ENCODE peak calls at places on chromosomes 3 and 15, in four cellular contexts. P is tibial artery, X is transverse colon, R is OCI-LY7. N is an unnamed sample.

GRCh38 chr3:194138732-194139084 is 2.8 kb downstream of the HES1 start:
- DNase-seq in P (no peak), X (no peak), R (no peak), N (no peak)

GRCh38 chr3:42071720-42072582 is 19.2 kb upstream of the TRAK1 start:
- DNase-seq in P (peak; percentile 92), X (peak; percentile 75), R (peak; percentile 80), N (peak; percentile 84)

GRCh38 chr3:11600501-11601282 is 43.0 kb downstream of the VGLL4 start:
- DNase-seq in P (peak; percentile 91), X (peak; percentile 65), R (peak; percentile 19), N (no peak)

GRCh38 chr15:101167366-101167790 is 84.5 kb downstream of the CHSY1 start:
- DNase-seq in P (no peak), X (no peak), R (no peak), N (no peak)

GRCh38 chr3:94423566-94423965 is 360.7 kb downstream of the NSUN3 start:
- DNase-seq in P (no peak), X (no peak), R (no peak), N (no peak)

GRCh38 chr3:150183619-150184425 is 213.1 kb upstream of the PFN2 start:
- DNase-seq in P (peak; percentile 80), X (peak; percentile 53), R (peak; percentile 36), N (peak; percentile 83)

GRCh38 chr3:126266291-126266840 is 86.0 kb upstream of the ALDH1L1 start:
- DNase-seq in P (peak; percentile 98), X (peak; percentile 34), R (no peak), N (no peak)

GRCh38 chr3:122102191-122102935 is 47.2 kb downstream of the CD86 start:
- DNase-seq in P (no peak), X (no peak), R (no peak), N (peak; percentile 89)

GRCh38 chr3:119420196-119420595 is 43.2 kb downstream of the TMEM39A start:
- DNase-seq in P (no peak), X (no peak), R (no peak), N (no peak)

GRCh38 chr3:106212658-106213222 is 343.9 kb upstream of the CBLB start:
- DNase-seq in P (no peak), X (no peak), R (no peak), N (no peak)

GRCh38 chr3:129022114-129022994 is 21.2 kb downstream of the EFCC1 start:
- DNase-seq in P (peak; percentile 53), X (peak; percentile 67), R (no peak), N (no peak)

GRCh38 chr3:177753498-177754155 is 556.3 kb upstream of the TBL1XR1 start:
- DNase-seq in P (no peak), X (peak; percentile 10), R (no peak), N (no peak)

GRCh38 chr3:151879037-151879436 is 5.6 kb downstream of the SUCNR1 start:
- DNase-seq in P (no peak), X (no peak), R (no peak), N (no peak)

GRCh38 chr15:63752075-63752684 is 81.6 kb downstream of the HERC1 start:
- DNase-seq in P (no peak), X (peak; percentile 25), R (peak; percentile 73), N (peak; percentile 73)

GRCh38 chr3:156705761-156706631 is 31.6 kb downstream of the TIPARP start:
- DNase-seq in P (no peak), X (no peak), R (no peak), N (peak; percentile 25)

GRCh38 chr15:88394553-88395159 is 72.5 kb downstream of the MRPL46 start:
- DNase-seq in P (no peak), X (no peak), R (no peak), N (no peak)

GRCh38 chr3:67832807-67833206 is 178.4 kb upstream of the SUCLG2 start:
- DNase-seq in P (no peak), X (no peak), R (no peak), N (no peak)

GRCh38 chr3:59074764-59075163 is 24.9 kb upstream of the CFAP20DC start:
- DNase-seq in P (no peak), X (no peak), R (no peak), N (no peak)

GRCh38 chr3:24598691-24599090 is 104.0 kb upstream of the THRB start:
- DNase-seq in P (no peak), X (no peak), R (no peak), N (no peak)
- H3K4me3 ChIP-seq in P (no peak overlapping the region), X (no peak overlapping the region), R (no peak overlapping the region), N (no peak overlapping the region)

GRCh38 chr15:28099555-28100140 is 533 bp upstream of the OCA2 start:
- DNase-seq in P (peak; percentile 85), X (no peak), R (no peak), N (no peak)
- H3K4me3 ChIP-seq in P (peak overlapping the region; percentile 52), X (no peak overlapping the region), R (no peak overlapping the region), N (no peak overlapping the region)

GRCh38 chr3:136659253-136659652 is 92.9 kb downstream of the STAG1 start:
- DNase-seq in P (no peak), X (no peak), R (peak; percentile 12), N (peak; percentile 15)
- H3K4me3 ChIP-seq in P (no peak overlapping the region), X (no peak overlapping the region), R (no peak overlapping the region), N (no peak overlapping the region)

GRCh38 chr15:90870354-90871096 is 2.1 kb downstream of the FURIN start:
- DNase-seq in P (no peak), X (no peak), R (peak; percentile 34), N (peak; percentile 40)

GRCh38 chr15:90869140-90869541 is 753 bp downstream of the FURIN start:
- DNase-seq in P (no peak), X (no peak), R (no peak), N (no peak)

GRCh38 chr15:90871097-90871715 is 2.8 kb downstream of the FURIN start:
- DNase-seq in P (no peak), X (peak; percentile 41), R (peak; percentile 50), N (peak; percentile 36)

GRCh38 chr15:90868261-90868689 is at the start of gene FURIN:
- DNase-seq in P (no peak), X (peak; percentile 70), R (no peak), N (no peak)

GRCh38 chr15:90869601-90870353 is 1.4 kb downstream of the FURIN start:
- DNase-seq in P (peak; percentile 90), X (peak; percentile 60), R (peak; percentile 40), N (peak; percentile 35)
- H3K4me3 ChIP-seq in P (peak overlapping the region; percentile 87), X (no peak overlapping the region), R (no peak overlapping the region), N (no peak overlapping the region)

GRCh38 chr3:142026333-142026732 is 123.0 kb downstream of the TFDP2 start:
- DNase-seq in P (no peak), X (no peak), R (no peak), N (no peak)
- H3K4me3 ChIP-seq in P (no peak overlapping the region), X (no peak overlapping the region), R (peak overlapping the region; percentile 84), N (peak overlapping the region; percentile 78)

DNA sequence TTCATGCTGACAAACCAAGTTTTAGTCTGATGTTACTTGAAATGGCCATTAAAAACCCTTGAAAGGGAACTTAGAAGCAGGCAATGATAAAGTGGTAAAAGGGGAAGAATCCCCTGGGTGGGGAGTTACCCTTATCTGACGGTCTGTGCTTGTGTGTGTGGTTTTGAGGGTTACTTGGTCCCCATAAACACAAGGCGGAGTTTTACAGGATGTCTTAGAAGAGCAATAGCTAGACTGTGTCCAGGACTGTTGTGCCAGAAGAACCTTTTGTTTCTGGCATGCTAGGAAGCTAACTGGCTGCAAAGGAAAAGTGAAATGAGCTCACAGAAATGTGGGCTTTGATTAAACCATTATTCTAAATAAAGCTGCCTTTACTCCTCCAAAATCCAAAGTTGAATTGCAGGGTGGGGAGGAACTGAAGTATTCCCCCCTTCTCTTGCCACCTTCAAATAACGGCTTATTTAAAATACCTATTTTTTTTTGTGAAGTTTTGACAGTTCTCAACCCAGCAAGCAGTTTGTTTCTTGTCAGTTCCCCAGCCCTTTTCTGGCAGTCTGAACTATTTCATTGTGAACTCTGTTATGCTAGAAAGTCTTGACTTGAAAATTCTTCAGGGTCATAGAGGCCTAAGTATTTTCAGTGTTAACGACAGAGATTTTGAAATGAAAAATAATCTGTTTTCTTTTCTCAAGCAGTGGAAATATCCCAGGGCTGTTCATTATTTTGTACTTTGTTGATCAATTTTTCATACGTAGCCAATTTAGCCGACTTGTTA is 443.5 kb downstream of the OTOL1 start:
- DNase-seq in P (no peak), X (no peak), R (no peak), N (no peak)
- H3K4me3 ChIP-seq in P (no peak overlapping the region), X (no peak overlapping the region), R (no peak overlapping the region), N (no peak overlapping the region)

GRCh38 chr15:40769310-40770146 is at the start of gene C15orf62:
- DNase-seq in P (peak; percentile 66), X (peak; percentile 66), R (peak; percentile 94), N (peak; percentile 76)
- H3K4me3 ChIP-seq in P (no peak within 1 kb of the TSS), X (no peak within 1 kb of the TSS), R (peak within 1 kb of the TSS; percentile 61), N (peak within 1 kb of the TSS; percentile 26)

GRCh38 chr3:71066356-71066755 is 517.2 kb downstream of the FOXP1 start:
- DNase-seq in P (no peak), X (peak; percentile 43), R (peak; percentile 66), N (no peak)
- H3K4me3 ChIP-seq in P (peak overlapping the region; percentile 75), X (peak overlapping the region; percentile 3), R (peak overlapping the region; percentile 71), N (no peak overlapping the region)

GRCh38 chr3:157837341-157837740 is 268.9 kb downstream of the SHOX2 start:
- DNase-seq in P (no peak), X (no peak), R (no peak), N (no peak)
- H3K4me3 ChIP-seq in P (no peak overlapping the region), X (no peak overlapping the region), R (no peak overlapping the region), N (no peak overlapping the region)